ENCODE peak calls at places on chromosome 17, in six cellular contexts. One of them, this sample, is unnamed.

GRCh38 chr17:13931111-13931526 is 138.2 kb upstream of the COX10 start:
- DNase-seq in esophagus squamous epithelium: peak; percentile 12
- DNase-seq in uterus: peak; percentile 18
- DNase-seq in testis: no peak
- DNase-seq in GM12878: no peak
- DNase-seq in breast epithelium: no peak
- DNase-seq in this sample: peak; percentile 53

GRCh38 chr17:62819511-62820221 is 11.6 kb upstream of the MARCHF10 start:
- DNase-seq in breast epithelium: peak; percentile 74
- DNase-seq in GM12878: no peak
- DNase-seq in testis: peak; percentile 79
- DNase-seq in uterus: peak; percentile 62
- DNase-seq in esophagus squamous epithelium: no peak
- DNase-seq in this sample: peak; percentile 62

GRCh38 chr17:53722407-53722806 is 100.3 kb upstream of the KIF2B start:
- DNase-seq in testis: no peak
- DNase-seq in esophagus squamous epithelium: no peak
- DNase-seq in breast epithelium: no peak
- DNase-seq in uterus: no peak
- DNase-seq in GM12878: no peak
- DNase-seq in this sample: no peak

GRCh38 chr17:74549343-74549742 is 3.4 kb upstream of the CD300C start:
- DNase-seq in breast epithelium: no peak
- DNase-seq in testis: no peak
- DNase-seq in uterus: no peak
- DNase-seq in GM12878: no peak
- DNase-seq in esophagus squamous epithelium: no peak
- DNase-seq in this sample: no peak

GRCh38 chr17:75478508-75478907 is 22.1 kb downstream of the TMEM94 start:
- DNase-seq in GM12878: no peak
- DNase-seq in uterus: no peak
- DNase-seq in testis: no peak
- DNase-seq in esophagus squamous epithelium: no peak
- DNase-seq in breast epithelium: no peak
- DNase-seq in this sample: no peak

GRCh38 chr17:49516190-49516589 is 21.1 kb downstream of the NGFR start:
- DNase-seq in breast epithelium: peak; percentile 48
- DNase-seq in GM12878: no peak
- DNase-seq in esophagus squamous epithelium: no peak
- DNase-seq in testis: peak; percentile 35
- DNase-seq in uterus: peak; percentile 59
- DNase-seq in this sample: no peak

GRCh38 chr17:49022391-49022941 is 25.3 kb downstream of the IGF2BP1 start:
- DNase-seq in breast epithelium: no peak
- DNase-seq in uterus: no peak
- DNase-seq in GM12878: no peak
- DNase-seq in esophagus squamous epithelium: no peak
- DNase-seq in testis: peak; percentile 8
- DNase-seq in this sample: peak; percentile 32

GRCh38 chr17:7295230-7296180 is 1.1 kb upstream of the YBX2 start:
- DNase-seq in GM12878: no peak
- DNase-seq in breast epithelium: no peak
- DNase-seq in esophagus squamous epithelium: no peak
- DNase-seq in uterus: no peak
- DNase-seq in testis: no peak
- DNase-seq in this sample: no peak

GRCh38 chr17:58703137-58703846 is 10.9 kb downstream of the RAD51C start:
- DNase-seq in uterus: no peak
- DNase-seq in GM12878: no peak
- DNase-seq in esophagus squamous epithelium: no peak
- DNase-seq in breast epithelium: no peak
- DNase-seq in testis: no peak
- DNase-seq in this sample: no peak

GRCh38 chr17:5248821-5249479 is 14.3 kb upstream of the SCIMP start:
- DNase-seq in GM12878: no peak
- DNase-seq in uterus: no peak
- DNase-seq in esophagus squamous epithelium: no peak
- DNase-seq in testis: no peak
- DNase-seq in breast epithelium: no peak
- DNase-seq in this sample: no peak

GRCh38 chr17:51279183-51279582 is 18.8 kb downstream of the UTP18 start:
- DNase-seq in uterus: no peak
- DNase-seq in GM12878: no peak
- DNase-seq in breast epithelium: no peak
- DNase-seq in testis: no peak
- DNase-seq in esophagus squamous epithelium: no peak
- DNase-seq in this sample: no peak

GRCh38 chr17:65459667-65460415 is 101.6 kb downstream of the AXIN2 start:
- DNase-seq in GM12878: no peak
- DNase-seq in testis: no peak
- DNase-seq in uterus: no peak
- DNase-seq in breast epithelium: no peak
- DNase-seq in esophagus squamous epithelium: no peak
- DNase-seq in this sample: no peak

GRCh38 chr17:33200587-33200986 is 92.5 kb downstream of the ASIC2 start:
- DNase-seq in esophagus squamous epithelium: no peak
- DNase-seq in testis: no peak
- DNase-seq in breast epithelium: no peak
- DNase-seq in uterus: no peak
- DNase-seq in GM12878: no peak
- DNase-seq in this sample: no peak

GRCh38 chr17:6072611-6073010 is 2.4 kb downstream of the WSCD1 start:
- DNase-seq in testis: no peak
- DNase-seq in esophagus squamous epithelium: no peak
- DNase-seq in uterus: no peak
- DNase-seq in GM12878: no peak
- DNase-seq in breast epithelium: no peak
- DNase-seq in this sample: no peak

GRCh38 chr17:50268632-50269287 is 5.5 kb upstream of the TMEM92 start:
- DNase-seq in uterus: no peak
- DNase-seq in GM12878: no peak
- DNase-seq in esophagus squamous epithelium: no peak
- DNase-seq in testis: no peak
- DNase-seq in breast epithelium: peak; percentile 33
- DNase-seq in this sample: no peak

GRCh38 chr17:38415250-38416194 is 12.7 kb upstream of the ARHGAP23 start:
- DNase-seq in GM12878: peak; percentile 11
- DNase-seq in uterus: no peak
- DNase-seq in breast epithelium: no peak
- DNase-seq in testis: no peak
- DNase-seq in esophagus squamous epithelium: no peak
- DNase-seq in this sample: no peak

GRCh38 chr17:27572665-27573064 is 58.3 kb upstream of the LGALS9 start:
- DNase-seq in uterus: no peak
- DNase-seq in breast epithelium: no peak
- DNase-seq in esophagus squamous epithelium: no peak
- DNase-seq in GM12878: no peak
- DNase-seq in testis: no peak
- DNase-seq in this sample: no peak

GRCh38 chr17:68133370-68134045 is 98.0 kb downstream of the KPNA2 start:
- DNase-seq in uterus: no peak
- DNase-seq in GM12878: no peak
- DNase-seq in breast epithelium: no peak
- DNase-seq in esophagus squamous epithelium: no peak
- DNase-seq in testis: peak; percentile 22
- DNase-seq in this sample: no peak

DNA sequence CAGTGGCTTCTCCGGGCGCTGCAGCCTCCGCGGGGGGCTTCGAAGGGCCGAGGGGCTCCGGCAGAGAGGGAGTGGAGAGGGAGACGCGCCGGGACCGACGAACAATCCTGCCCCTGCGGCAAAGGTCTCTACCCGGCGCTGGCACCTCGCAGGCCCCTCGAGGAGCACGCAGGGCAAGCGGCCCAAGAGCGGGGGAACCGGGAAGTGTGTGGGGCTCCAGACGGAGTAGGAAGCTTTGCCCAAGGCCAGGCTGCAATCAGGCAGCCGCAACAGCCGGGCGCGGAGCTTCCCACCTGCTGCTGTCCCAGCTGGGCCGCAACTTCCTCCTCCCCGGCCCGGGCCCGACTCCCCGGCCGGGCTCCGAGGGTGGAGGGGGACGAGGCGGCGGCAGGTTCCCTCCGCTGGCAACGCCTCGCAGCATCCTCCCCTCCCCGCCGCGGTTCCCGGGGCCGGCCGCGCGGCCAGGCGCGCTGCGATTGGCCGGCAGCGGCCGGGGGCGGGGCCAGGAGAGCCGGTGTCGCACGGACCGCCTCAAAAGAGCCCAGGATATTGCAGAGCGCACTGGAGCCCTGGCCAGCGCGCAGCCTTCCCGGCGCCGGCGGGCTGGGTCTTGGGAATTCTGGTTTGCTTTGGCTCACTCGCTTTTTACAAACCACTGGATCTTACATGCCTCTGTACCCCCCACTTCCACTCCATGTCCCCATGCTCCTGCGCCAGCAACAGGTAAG is at the start of gene KCNJ2:
- DNase-seq in testis: peak; percentile 87
- DNase-seq in uterus: peak; percentile 75
- DNase-seq in GM12878: no peak
- DNase-seq in esophagus squamous epithelium: no peak
- DNase-seq in breast epithelium: peak; percentile 84
- DNase-seq in this sample: peak; percentile 91
- TF ChIP-seq POLR2A in testis: peak; percentile 6
- TF ChIP-seq POLR2A in uterus: peak; percentile 73
- TF ChIP-seq POLR2A in GM12878: no peak
- TF ChIP-seq POLR2A in esophagus squamous epithelium: no peak
- TF ChIP-seq POLR2A in breast epithelium: no peak
- TF ChIP-seq POLR2A in this sample: peak; percentile 89

GRCh38 chr17:73042809-73043685 is 49.4 kb downstream of the SLC39A11 start:
- DNase-seq in esophagus squamous epithelium: no peak
- DNase-seq in uterus: no peak
- DNase-seq in GM12878: no peak
- DNase-seq in testis: no peak
- DNase-seq in breast epithelium: no peak
- DNase-seq in this sample: no peak
- H3K27ac ChIP-seq in esophagus squamous epithelium: peak overlapping the region; percentile 42
- H3K27ac ChIP-seq in uterus: no peak overlapping the region
- H3K27ac ChIP-seq in GM12878: no peak overlapping the region
- H3K27ac ChIP-seq in testis: no peak overlapping the region
- H3K27ac ChIP-seq in breast epithelium: peak overlapping the region; percentile 40
- H3K27ac ChIP-seq in this sample: no peak overlapping the region

GRCh38 chr17:350706-351435 is 1.7 kb downstream of the RPH3AL start:
- DNase-seq in GM12878: no peak
- DNase-seq in testis: peak; percentile 77
- DNase-seq in uterus: peak; percentile 75
- DNase-seq in breast epithelium: no peak
- DNase-seq in esophagus squamous epithelium: no peak
- DNase-seq in this sample: peak; percentile 89

GRCh38 chr17:349666-350065 is 2.9 kb downstream of the RPH3AL start:
- DNase-seq in testis: no peak
- DNase-seq in GM12878: no peak
- DNase-seq in breast epithelium: no peak
- DNase-seq in esophagus squamous epithelium: no peak
- DNase-seq in uterus: no peak
- DNase-seq in this sample: no peak

GRCh38 chr17:348012-348411 is 4.6 kb downstream of the RPH3AL start:
- DNase-seq in testis: no peak
- DNase-seq in GM12878: no peak
- DNase-seq in esophagus squamous epithelium: no peak
- DNase-seq in uterus: no peak
- DNase-seq in breast epithelium: no peak
- DNase-seq in this sample: no peak

GRCh38 chr17:347309-347708 is 5.3 kb downstream of the RPH3AL start:
- DNase-seq in breast epithelium: no peak
- DNase-seq in testis: no peak
- DNase-seq in esophagus squamous epithelium: no peak
- DNase-seq in GM12878: no peak
- DNase-seq in uterus: no peak
- DNase-seq in this sample: no peak

GRCh38 chr17:348692-349425 is 3.7 kb downstream of the RPH3AL start:
- DNase-seq in breast epithelium: peak; percentile 84
- DNase-seq in GM12878: no peak
- DNase-seq in testis: peak; percentile 79
- DNase-seq in esophagus squamous epithelium: no peak
- DNase-seq in uterus: no peak
- DNase-seq in this sample: peak; percentile 87
- TF ChIP-seq CTCF in breast epithelium: no peak
- TF ChIP-seq CTCF in GM12878: no peak
- TF ChIP-seq CTCF in testis: no peak
- TF ChIP-seq CTCF in esophagus squamous epithelium: no peak
- TF ChIP-seq CTCF in uterus: no peak
- TF ChIP-seq CTCF in this sample: no peak

GRCh38 chr17:81735181-81736102 is 23.4 kb downstream of the SLC25A10 start:
- DNase-seq in testis: no peak
- DNase-seq in uterus: no peak
- DNase-seq in GM12878: peak; percentile 26
- DNase-seq in breast epithelium: no peak
- DNase-seq in esophagus squamous epithelium: no peak
- DNase-seq in this sample: peak; percentile 57
- TF ChIP-seq POLR2A in testis: no peak
- TF ChIP-seq POLR2A in uterus: no peak
- TF ChIP-seq POLR2A in GM12878: no peak
- TF ChIP-seq POLR2A in breast epithelium: no peak
- TF ChIP-seq POLR2A in esophagus squamous epithelium: no peak
- TF ChIP-seq POLR2A in this sample: no peak

DNA sequence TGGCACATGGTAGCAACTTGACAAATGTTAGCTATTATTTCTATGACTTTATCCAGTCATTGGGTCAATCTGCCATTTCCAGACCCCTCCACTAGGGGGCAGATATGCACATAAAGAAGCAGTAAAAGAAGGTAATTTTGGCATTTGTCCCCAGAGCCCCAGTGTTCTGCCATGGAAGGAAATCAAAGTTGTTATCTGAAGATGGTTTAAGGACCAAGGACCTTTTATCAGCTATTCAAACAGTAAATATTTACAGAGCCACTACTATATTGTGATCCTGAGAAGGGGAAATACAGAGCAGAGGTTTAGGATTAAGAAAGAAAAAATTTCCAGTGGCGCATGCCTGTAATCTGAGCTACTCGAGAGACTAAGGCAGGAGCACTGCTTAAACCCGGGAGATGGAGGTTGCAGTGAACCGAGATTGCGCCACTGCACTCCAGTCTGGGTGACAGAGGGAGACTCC is 20.0 kb downstream of the TRAF4 start:
- DNase-seq in uterus: peak; percentile 62
- DNase-seq in testis: peak; percentile 93
- DNase-seq in breast epithelium: peak; percentile 73
- DNase-seq in GM12878: no peak
- DNase-seq in esophagus squamous epithelium: no peak
- DNase-seq in this sample: peak; percentile 92
- H3K27ac ChIP-seq in uterus: no peak overlapping the region
- H3K27ac ChIP-seq in testis: no peak overlapping the region
- H3K27ac ChIP-seq in breast epithelium: no peak overlapping the region
- H3K27ac ChIP-seq in GM12878: peak overlapping the region; percentile 48
- H3K27ac ChIP-seq in esophagus squamous epithelium: no peak overlapping the region
- H3K27ac ChIP-seq in this sample: no peak overlapping the region

GRCh38 chr17:44565866-44566443 is 8.7 kb downstream of the FZD2 start:
- DNase-seq in testis: peak; percentile 32
- DNase-seq in esophagus squamous epithelium: no peak
- DNase-seq in breast epithelium: no peak
- DNase-seq in GM12878: no peak
- DNase-seq in uterus: no peak
- DNase-seq in this sample: no peak
- TF ChIP-seq CTCF in testis: peak; percentile 43
- TF ChIP-seq CTCF in esophagus squamous epithelium: no peak
- TF ChIP-seq CTCF in breast epithelium: no peak
- TF ChIP-seq CTCF in GM12878: no peak
- TF ChIP-seq CTCF in uterus: no peak
- TF ChIP-seq CTCF in this sample: no peak

This sample was measured in body of pancreas.